ENCODE peak calls at places on chromosomes 2 and 18, in four cellular contexts. E is stomach, T is GM20000, K is neural progenitor cell. R is an unnamed sample.

GRCh38 chr18:79791141-79791972 is 6.4 kb upstream of the KCNG2 start:
- DNase-seq in E (peak), T (no peak), K (no peak), R (no peak)

GRCh38 chr2:237073552-237073951 is 12.1 kb upstream of the COPS8 start:
- DNase-seq in E (no peak), T (no peak), K (no peak), R (no peak)

GRCh38 chr2:189610700-189611099 is 30.1 kb upstream of the SLC40A1 start:
- DNase-seq in E (no peak), T (no peak), K (no peak), R (no peak)

GRCh38 chr18:49562481-49563129 is 748 bp downstream of the LIPG start:
- DNase-seq in E (no peak), T (no peak), K (peak), R (peak)

GRCh38 chr18:27188309-27188708 is 3.2 kb upstream of the CHST9 start:
- DNase-seq in E (no peak), T (no peak), K (no peak), R (no peak)

GRCh38 chr2:102841107-102841840 is 79.4 kb downstream of the TMEM182 start:
- DNase-seq in E (peak), T (peak), K (peak), R (peak)

GRCh38 chr2:198098918-198099317 is 294.5 kb downstream of the PLCL1 start:
- DNase-seq in E (no peak), T (no peak), K (peak), R (no peak)

GRCh38 chr2:233142355-233142897 is 82.3 kb downstream of the INPP5D start:
- DNase-seq in E (no peak), T (peak), K (no peak), R (no peak)

GRCh38 chr2:225464346-225465025 is 65.0 kb downstream of the NYAP2 start:
- DNase-seq in E (no peak), T (no peak), K (no peak), R (no peak)

GRCh38 chr2:177598321-177598922 is 205.8 kb downstream of the AGPS start:
- DNase-seq in E (no peak), T (no peak), K (no peak), R (no peak)

GRCh38 chr18:57743008-57743407 is 60.1 kb downstream of the ATP8B1 start:
- DNase-seq in E (no peak), T (no peak), K (no peak), R (no peak)

GRCh38 chr2:98108110-98108509 is 21.1 kb downstream of the VWA3B start:
- DNase-seq in E (no peak), T (no peak), K (no peak), R (no peak)

GRCh38 chr2:43000242-43001054 is 208.1 kb upstream of the HAAO start:
- DNase-seq in E (no peak), T (peak), K (no peak), R (no peak)

GRCh38 chr2:100065029-100065428 is 77.4 kb downstream of the AFF3 start:
- DNase-seq in E (no peak), T (no peak), K (no peak), R (no peak)

GRCh38 chr2:134193006-134193405 is 60.9 kb upstream of the MGAT5 start:
- DNase-seq in E (no peak), T (no peak), K (no peak), R (no peak)

GRCh38 chr2:129178356-129178755 is 801.1 kb upstream of the RAB6C start:
- DNase-seq in E (no peak), T (no peak), K (no peak), R (no peak)

GRCh38 chr18:27185025-27185763 is at the start of gene CHST9:
- DNase-seq in E (peak), T (peak), K (peak), R (peak)

GRCh38 chr2:49801898-49802297 is 647.6 kb upstream of the FSHR start:
- DNase-seq in E (no peak), T (no peak), K (no peak), R (no peak)

GRCh38 chr2:169258045-169258601 is 104.2 kb downstream of the LRP2 start:
- DNase-seq in E (no peak), T (no peak), K (no peak), R (no peak)

GRCh38 chr18:11004294-11004693 is 145.1 kb downstream of the PIEZO2 start:
- DNase-seq in E (no peak), T (no peak), K (no peak), R (no peak)

GRCh38 chr18:7871560-7872456 is 304.7 kb downstream of the PTPRM start:
- DNase-seq in E (no peak), T (no peak), K (no peak), R (no peak)

GRCh38 chr2:178194600-178195389 is 483 bp downstream of the OSBPL6 start:
- DNase-seq in E (peak), T (peak), K (peak), R (peak)

GRCh38 chr2:97675714-97676113 is 6.2 kb downstream of the C2orf92 start:
- DNase-seq in E (no peak), T (no peak), K (no peak), R (no peak)

GRCh38 chr2:170394988-170395387 is 217.0 kb downstream of the MYO3B start:
- DNase-seq in E (no peak), T (no peak), K (no peak), R (no peak)
- TF ChIP-seq CTCF in E (no peak), T (no peak), K (no peak), R (no peak)

GRCh38 chr2:208112969-208113368 is 11.4 kb downstream of the CRYGD start:
- DNase-seq in E (no peak), T (no peak), K (peak), R (no peak)
- TF ChIP-seq CTCF in E (no peak), T (no peak), K (no peak), R (no peak)

DNA sequence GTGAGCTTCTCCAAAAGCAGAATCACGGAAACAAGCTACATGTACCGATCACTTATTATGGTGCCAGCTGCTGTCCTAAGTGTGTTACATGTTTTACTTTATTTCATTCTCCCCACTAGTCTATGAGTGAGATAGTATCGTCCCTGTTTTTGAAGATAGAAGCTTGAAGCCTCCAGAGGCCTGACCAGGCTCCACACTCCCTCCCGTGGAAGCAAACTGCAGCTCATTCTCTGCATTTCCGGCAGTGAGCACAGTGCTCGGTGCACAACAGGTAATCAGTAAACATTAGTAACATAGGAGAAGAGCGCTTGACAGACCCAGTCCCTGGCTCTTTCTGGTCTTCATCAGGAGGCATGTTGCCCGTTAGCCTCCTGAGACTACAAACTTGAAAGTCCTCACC is 72.9 kb downstream of the ZBTB7C start:
- DNase-seq in E (no peak), T (no peak), K (no peak), R (no peak)
- TF ChIP-seq CTCF in E (no peak), T (no peak), K (no peak), R (no peak)

GRCh38 chr2:113124181-113124961 is 3.0 kb upstream of the IL1RN start:
- DNase-seq in E (no peak), T (peak), K (no peak), R (no peak)
- TF ChIP-seq CTCF in E (no peak), T (no peak), K (no peak), R (no peak)